ENCODE peak calls at places on chromosomes 16 and 17, in ten cellular contexts. G is activated T-cell treated with anti-CD3 and anti-CD28 coated beads, Interleukin-2, amount 50 U/mL, for 72 hours; Z is GM04504; K is spleen; S is uterus; D is stomach; E is HFFc6; F is A549; U is erythroblast; I is substantia nigra. W is an unnamed sample.

GRCh38 chr16:51402785-51403184 is 251.7 kb upstream of the SALL1 start:
- DNase-seq in K (no peak), S (no peak), E (no peak), D (peak; percentile 52), U (no peak), F (no peak), Z (no peak), G (no peak), I (no peak), W (no peak)

GRCh38 chr16:83609178-83609577 is 198.6 kb upstream of the HSBP1 start:
- DNase-seq in E (no peak), K (no peak), Z (no peak), F (no peak), S (no peak), I (no peak), U (no peak), G (no peak), D (no peak), W (no peak)

GRCh38 chr17:77441130-77441920 is 300.6 kb downstream of the SEC14L1 start:
- DNase-seq in K (peak; percentile 90), D (no peak), S (no peak), G (peak; percentile 84), E (no peak), Z (no peak), U (no peak), I (no peak), F (no peak), W (no peak)

GRCh38 chr16:53132406-53132805 is 77.6 kb downstream of the CHD9 start:
- DNase-seq in F (no peak), I (no peak), K (no peak), U (peak; percentile 33), E (no peak), D (no peak), Z (no peak), G (no peak), S (no peak), W (no peak)

GRCh38 chr16:80693553-80693952 is 110.8 kb downstream of the CDYL2 start:
- DNase-seq in S (no peak), Z (no peak), G (peak; percentile 21), F (no peak), D (no peak), E (no peak), U (no peak), K (no peak), I (no peak), W (no peak)

GRCh38 chr16:87303431-87303930 is 13.7 kb downstream of the C16orf95 start:
- DNase-seq in D (no peak), F (no peak), I (no peak), K (no peak), E (no peak), S (no peak), U (peak; percentile 33), Z (no peak), G (no peak), W (peak; percentile 42)

GRCh38 chr16:56332464-56333079 is 92.8 kb downstream of the AMFR start:
- DNase-seq in S (peak; percentile 49), U (peak; percentile 80), K (no peak), I (peak; percentile 32), G (no peak), F (peak; percentile 79), D (peak; percentile 68), E (peak; percentile 75), Z (peak; percentile 47), W (peak; percentile 88)

GRCh38 chr16:3009568-3010390 is 2.9 kb upstream of the CLDN9 start:
- DNase-seq in S (no peak), D (peak; percentile 80), U (no peak), I (no peak), Z (no peak), K (no peak), F (no peak), G (no peak), E (no peak), W (no peak)

GRCh38 chr16:84044108-84044488 is 1.5 kb upstream of the SLC38A8 start:
- DNase-seq in I (no peak), U (peak; percentile 19), Z (no peak), F (peak; percentile 42), K (peak; percentile 39), D (no peak), S (no peak), G (no peak), E (peak; percentile 16), W (peak; percentile 40)

GRCh38 chr17:17344507-17345293 is 41.5 kb downstream of the NT5M start:
- DNase-seq in D (peak; percentile 25), K (peak; percentile 61), Z (no peak), E (no peak), F (no peak), I (no peak), G (no peak), U (no peak), S (no peak), W (no peak)

GRCh38 chr16:79372504-79373184 is 227.9 kb downstream of the MAF start:
- DNase-seq in Z (no peak), G (peak; percentile 61), U (no peak), K (no peak), D (no peak), F (peak; percentile 27), I (no peak), S (peak; percentile 73), E (no peak), W (no peak)

GRCh38 chr17:73445466-73445865 is 133.7 kb upstream of the CDC42EP4 start:
- DNase-seq in S (no peak), F (no peak), Z (no peak), I (no peak), E (no peak), U (no peak), D (no peak), G (no peak), K (no peak), W (no peak)

GRCh38 chr17:82888583-82889495 is 49.0 kb upstream of the ZNF750 start:
- DNase-seq in K (peak; percentile 77), D (peak; percentile 92), F (no peak), G (no peak), E (no peak), S (no peak), I (no peak), U (peak; percentile 13), Z (no peak), W (no peak)

GRCh38 chr17:63984651-63985386 is 12.1 kb upstream of the SCN4A start:
- DNase-seq in E (peak; percentile 87), U (peak; percentile 39), G (peak; percentile 80), Z (peak; percentile 79), D (peak; percentile 30), S (peak; percentile 60), I (no peak), K (no peak), F (no peak), W (peak; percentile 84)

GRCh38 chr16:21023509-21024202 is 123.1 kb downstream of the LYRM1 start:
- DNase-seq in D (peak; percentile 43), I (no peak), U (peak; percentile 74), K (no peak), E (no peak), Z (no peak), F (no peak), S (no peak), G (no peak), W (no peak)

GRCh38 chr16:57091200-57091989 is 988 bp upstream of the CPNE2 start:
- DNase-seq in G (no peak), I (no peak), U (no peak), E (peak; percentile 43), S (peak; percentile 62), K (no peak), F (peak; percentile 67), D (peak; percentile 33), Z (no peak), W (peak; percentile 76)

GRCh38 chr17:6233856-6234255 is 163.7 kb downstream of the WSCD1 start:
- DNase-seq in E (no peak), Z (no peak), K (peak; percentile 25), F (no peak), U (no peak), G (no peak), D (no peak), S (no peak), I (no peak), W (no peak)

GRCh38 chr17:28047806-28048205 is 5.3 kb downstream of the NLK start:
- DNase-seq in Z (no peak), S (no peak), D (no peak), F (no peak), E (no peak), G (no peak), I (no peak), U (no peak), K (no peak), W (no peak)

GRCh38 chr17:74552037-74552436 is 6.1 kb upstream of the CD300C start:
- DNase-seq in E (no peak), U (no peak), Z (no peak), F (no peak), G (no peak), D (no peak), K (no peak), S (no peak), I (no peak), W (no peak)

GRCh38 chr17:78325076-78325712 is 34.7 kb downstream of the SOCS3 start:
- DNase-seq in I (no peak), G (no peak), K (no peak), D (no peak), F (no peak), E (peak; percentile 69), U (no peak), Z (peak; percentile 71), S (no peak), W (peak; percentile 85)

GRCh38 chr17:82866521-82867214 is 26.8 kb upstream of the ZNF750 start:
- DNase-seq in K (no peak), F (no peak), E (peak; percentile 69), U (no peak), D (no peak), I (no peak), S (no peak), Z (peak; percentile 62), G (no peak), W (peak; percentile 86)

GRCh38 chr16:55370762-55371482 is 46.9 kb downstream of the IRX6 start:
- DNase-seq in Z (peak; percentile 17), G (peak; percentile 3), F (peak; percentile 9), S (no peak), U (peak; percentile 3), E (no peak), K (peak; percentile 77), D (peak; percentile 33), I (peak; percentile 17), W (peak; percentile 13)

GRCh38 chr16:84018710-84019109 is 23.9 kb downstream of the SLC38A8 start:
- DNase-seq in F (no peak), D (no peak), E (no peak), Z (no peak), G (no peak), K (no peak), U (no peak), I (no peak), S (no peak), W (no peak)

GRCh38 chr17:81667754-81668153 is 1.2 kb downstream of the CCDC137 start:
- DNase-seq in K (no peak), E (no peak), I (no peak), U (peak; percentile 15), S (no peak), F (no peak), D (no peak), G (no peak), Z (no peak), W (no peak)

GRCh38 chr17:28726912-28727726 is 1.1 kb upstream of the TLCD1 start:
- DNase-seq in S (peak; percentile 92), I (peak; percentile 77), U (peak; percentile 95), G (peak; percentile 95), E (peak; percentile 91), F (peak; percentile 94), D (peak; percentile 96), Z (peak; percentile 83), K (peak; percentile 99), W (peak; percentile 91)

GRCh38 chr16:29756654-29757053 is 10.9 kb upstream of the C16orf54 start:
- DNase-seq in D (no peak), G (no peak), F (no peak), K (no peak), I (no peak), Z (no peak), S (no peak), U (no peak), E (no peak), W (no peak)

GRCh38 chr17:50278526-50279180 is 4.4 kb downstream of the TMEM92 start:
- DNase-seq in K (no peak), I (no peak), E (no peak), G (no peak), D (no peak), F (no peak), S (no peak), Z (no peak), U (no peak), W (no peak)

GRCh38 chr17:35749560-35750412 is 3.3 kb downstream of the GAS2L2 start:
- DNase-seq in S (no peak), U (peak; percentile 45), G (no peak), F (no peak), I (no peak), D (peak; percentile 38), K (no peak), E (no peak), Z (no peak), W (peak; percentile 54)